ENCODE peak calls at places on chromosomes 2 and 18, in nine cellular contexts. One of them, this sample, is unnamed.

GRCh38 chr2:232351686-232352510 is 26.7 kb upstream of the ALPP start:
- DNase-seq in neuronal stem cell: no peak
- DNase-seq in fibroblast of the conjunctiva: no peak
- DNase-seq in astrocyte: no peak
- DNase-seq in neural crest cell: no peak
- DNase-seq in nucleus accumbens: no peak
- DNase-seq in bronchial epithelial cell: no peak
- DNase-seq in SK-N-SH: no peak
- DNase-seq in choroid plexus epithelial cell: no peak
- DNase-seq in this sample: no peak

GRCh38 chr2:75513616-75514170 is 47.0 kb downstream of the EVA1A start:
- DNase-seq in neural crest cell: no peak
- DNase-seq in bronchial epithelial cell: peak
- DNase-seq in SK-N-SH: no peak
- DNase-seq in astrocyte: peak
- DNase-seq in choroid plexus epithelial cell: no peak
- DNase-seq in neuronal stem cell: no peak
- DNase-seq in nucleus accumbens: no peak
- DNase-seq in fibroblast of the conjunctiva: no peak
- DNase-seq in this sample: no peak

GRCh38 chr2:76506538-76506937 is 795.8 kb upstream of the GCFC2 start:
- DNase-seq in nucleus accumbens: no peak
- DNase-seq in fibroblast of the conjunctiva: no peak
- DNase-seq in astrocyte: no peak
- DNase-seq in bronchial epithelial cell: no peak
- DNase-seq in neural crest cell: no peak
- DNase-seq in choroid plexus epithelial cell: no peak
- DNase-seq in SK-N-SH: no peak
- DNase-seq in neuronal stem cell: no peak
- DNase-seq in this sample: no peak

GRCh38 chr2:10654069-10654468 is 35.7 kb downstream of the NOL10 start:
- DNase-seq in nucleus accumbens: no peak
- DNase-seq in choroid plexus epithelial cell: peak
- DNase-seq in SK-N-SH: no peak
- DNase-seq in astrocyte: peak
- DNase-seq in neural crest cell: no peak
- DNase-seq in fibroblast of the conjunctiva: no peak
- DNase-seq in bronchial epithelial cell: peak
- DNase-seq in neuronal stem cell: no peak
- DNase-seq in this sample: no peak

GRCh38 chr18:3773303-3773702 is 323.3 kb downstream of the TGIF1 start:
- DNase-seq in choroid plexus epithelial cell: peak
- DNase-seq in bronchial epithelial cell: peak
- DNase-seq in SK-N-SH: no peak
- DNase-seq in fibroblast of the conjunctiva: no peak
- DNase-seq in nucleus accumbens: no peak
- DNase-seq in astrocyte: no peak
- DNase-seq in neuronal stem cell: no peak
- DNase-seq in neural crest cell: no peak
- DNase-seq in this sample: no peak

GRCh38 chr2:233422050-233422639 is 67.9 kb downstream of the DGKD start:
- DNase-seq in bronchial epithelial cell: peak
- DNase-seq in neural crest cell: no peak
- DNase-seq in neuronal stem cell: no peak
- DNase-seq in nucleus accumbens: no peak
- DNase-seq in fibroblast of the conjunctiva: no peak
- DNase-seq in SK-N-SH: no peak
- DNase-seq in astrocyte: no peak
- DNase-seq in choroid plexus epithelial cell: peak
- DNase-seq in this sample: no peak

GRCh38 chr18:2897015-2897414 is 50.2 kb downstream of the EMILIN2 start:
- DNase-seq in bronchial epithelial cell: no peak
- DNase-seq in SK-N-SH: no peak
- DNase-seq in fibroblast of the conjunctiva: no peak
- DNase-seq in neuronal stem cell: no peak
- DNase-seq in nucleus accumbens: no peak
- DNase-seq in neural crest cell: no peak
- DNase-seq in astrocyte: no peak
- DNase-seq in choroid plexus epithelial cell: no peak
- DNase-seq in this sample: no peak

GRCh38 chr2:239118675-239119211 is 270.9 kb downstream of the TWIST2 start:
- DNase-seq in neural crest cell: no peak
- DNase-seq in bronchial epithelial cell: no peak
- DNase-seq in astrocyte: no peak
- DNase-seq in nucleus accumbens: no peak
- DNase-seq in choroid plexus epithelial cell: no peak
- DNase-seq in SK-N-SH: no peak
- DNase-seq in neuronal stem cell: no peak
- DNase-seq in fibroblast of the conjunctiva: no peak
- DNase-seq in this sample: no peak

GRCh38 chr2:145807978-145808377 is 1288.1 kb upstream of the ZEB2 start:
- DNase-seq in fibroblast of the conjunctiva: no peak
- DNase-seq in astrocyte: peak
- DNase-seq in SK-N-SH: no peak
- DNase-seq in nucleus accumbens: no peak
- DNase-seq in choroid plexus epithelial cell: peak
- DNase-seq in neuronal stem cell: no peak
- DNase-seq in neural crest cell: no peak
- DNase-seq in bronchial epithelial cell: peak
- DNase-seq in this sample: no peak

GRCh38 chr18:48376934-48377333 is 32.2 kb downstream of the ZBTB7C start:
- DNase-seq in nucleus accumbens: no peak
- DNase-seq in astrocyte: no peak
- DNase-seq in bronchial epithelial cell: no peak
- DNase-seq in neural crest cell: no peak
- DNase-seq in SK-N-SH: no peak
- DNase-seq in neuronal stem cell: no peak
- DNase-seq in fibroblast of the conjunctiva: no peak
- DNase-seq in choroid plexus epithelial cell: no peak
- DNase-seq in this sample: no peak